ENCODE peak calls at places on chromosome 13, in ten cellular contexts. L is CD4-positive, alpha-beta memory T cell; X is tibial nerve; K is cardiac muscle cell; U is heart right ventricle; B is A549; V is ascending aorta; G is aorta; J is fibroblast of lung; R is transverse colon. H is an unnamed sample. For H3K4me1, the result is how much of the 10 kb centered on the place peaks cover.

GRCh38 chr13:60398438-60398891 is 1.4 kb downstream of the TDRD3 start:
- DNase-seq in J (peak), R (no peak), L (no peak), K (no peak), X (no peak), U (no peak), G (no peak), B (no peak), V (no peak), H (no peak)

GRCh38 chr13:33278923-33279322 is 6.6 kb downstream of the STARD13 start:
- DNase-seq in U (no peak), X (no peak), B (no peak), J (no peak), L (no peak), V (no peak), K (no peak), G (no peak), R (no peak), H (no peak)

GRCh38 chr13:51955281-51955771 is 55.9 kb downstream of the ATP7B start:
- DNase-seq in J (peak), V (no peak), X (no peak), B (no peak), R (peak), G (no peak), K (no peak), U (no peak), L (no peak), H (peak)

GRCh38 chr13:32205426-32206096 is 109.6 kb downstream of the ZAR1L start:
- DNase-seq in G (no peak), B (no peak), V (no peak), U (no peak), K (peak), X (no peak), J (peak), R (no peak), L (no peak), H (no peak)

GRCh38 chr13:24135674-24136300 is 24.7 kb upstream of the SPATA13 start:
- DNase-seq in J (peak), V (no peak), K (peak), U (no peak), X (no peak), L (no peak), G (no peak), B (no peak), R (no peak), H (peak)

GRCh38 chr13:30745917-30746686 is 10.8 kb downstream of the ALOX5AP start:
- DNase-seq in R (peak), G (no peak), L (no peak), U (no peak), B (no peak), J (peak), K (peak), V (no peak), X (no peak), H (no peak)

GRCh38 chr13:112172017-112172416 is 105.1 kb downstream of the SOX1 start:
- DNase-seq in K (no peak), G (no peak), J (no peak), R (no peak), L (no peak), U (no peak), B (no peak), X (no peak), V (no peak), H (no peak)

GRCh38 chr13:90732049-90732448 is 615.4 kb upstream of the MIR17HG start:
- DNase-seq in J (no peak), V (no peak), G (no peak), R (no peak), K (no peak), B (no peak), X (no peak), L (no peak), U (no peak), H (peak)

GRCh38 chr13:41065098-41065497 is 3.8 kb downstream of the WBP4 start:
- DNase-seq in B (no peak), J (peak), L (no peak), K (peak), V (no peak), R (no peak), X (no peak), U (no peak), G (no peak), H (no peak)

GRCh38 chr13:111248822-111249221 is 71.6 kb upstream of the TEX29 start:
- DNase-seq in B (no peak), K (no peak), J (no peak), X (no peak), R (no peak), V (no peak), G (no peak), L (no peak), U (no peak), H (no peak)

GRCh38 chr13:74132768-74133656 is 1.2 kb downstream of the KLF12 start:
- DNase-seq in G (peak), K (peak), L (peak), R (peak), U (peak), J (peak), V (peak), B (no peak), X (no peak), H (no peak)

GRCh38 chr13:50643055-50643454 is 200.4 kb downstream of the DLEU7 start:
- DNase-seq in L (no peak), B (no peak), R (no peak), U (no peak), X (no peak), J (no peak), K (no peak), V (no peak), G (no peak), H (no peak)

GRCh38 chr13:106499113-106499512 is 36.3 kb downstream of the EFNB2 start:
- DNase-seq in K (no peak), X (no peak), G (no peak), B (no peak), R (no peak), L (no peak), U (no peak), V (no peak), J (no peak), H (no peak)

GRCh38 chr13:19606152-19606551 is 27.3 kb upstream of the MPHOSPH8 start:
- DNase-seq in V (no peak), K (no peak), R (no peak), U (no peak), L (no peak), J (no peak), X (no peak), B (no peak), G (no peak), H (peak)

GRCh38 chr13:76783798-76784197 is 102.4 kb downstream of the KCTD12 start:
- DNase-seq in R (no peak), J (no peak), X (no peak), B (no peak), L (no peak), U (no peak), G (no peak), K (no peak), V (no peak), H (no peak)

GRCh38 chr13:33487575-33488243 is 202.2 kb upstream of the STARD13 start:
- DNase-seq in X (no peak), V (peak), U (no peak), B (no peak), K (peak), R (no peak), G (no peak), L (no peak), J (peak), H (peak)

GRCh38 chr13:72696590-72696989 is 30.8 kb downstream of the MZT1 start:
- DNase-seq in K (peak), U (no peak), X (no peak), L (no peak), V (no peak), G (no peak), B (no peak), J (peak), R (no peak), H (peak)

GRCh38 chr13:33446821-33447481 is 161.4 kb upstream of the STARD13 start:
- DNase-seq in K (no peak), R (no peak), J (peak), L (no peak), X (no peak), V (no peak), B (no peak), G (no peak), U (no peak), H (peak)

GRCh38 chr13:102703721-102704035 is 8.8 kb upstream of the METTL21C start:
- DNase-seq in L (no peak), U (no peak), R (no peak), K (no peak), X (no peak), B (no peak), G (no peak), J (no peak), V (no peak), H (no peak)

GRCh38 chr13:77599351-77599750 is 63.8 kb downstream of the SCEL start:
- DNase-seq in J (no peak), X (no peak), R (no peak), G (no peak), V (no peak), L (no peak), K (no peak), U (no peak), B (no peak), H (no peak)

GRCh38 chr13:110301606-110302131 is 5.3 kb downstream of the COL4A1 start:
- DNase-seq in X (no peak), V (peak), G (no peak), K (peak), J (peak), B (no peak), L (no peak), R (no peak), U (no peak), H (no peak)

GRCh38 chr13:20993211-20993610 is 68.2 kb downstream of the LATS2 start:
- DNase-seq in V (no peak), B (no peak), G (no peak), K (no peak), L (no peak), R (no peak), X (no peak), U (no peak), J (no peak), H (no peak)

GRCh38 chr13:111893607-111894443 is 173.1 kb upstream of the SOX1 start:
- DNase-seq in X (no peak), V (no peak), B (no peak), K (no peak), G (peak), L (no peak), R (no peak), J (no peak), U (no peak), H (no peak)

GRCh38 chr13:91722267-91722884 is 324.0 kb downstream of the GPC5 start:
- DNase-seq in U (no peak), B (no peak), L (no peak), R (no peak), V (no peak), K (peak), X (no peak), J (peak), G (no peak), H (peak)

GRCh38 chr13:79212064-79212619 is 193.9 kb downstream of the RBM26 start:
- DNase-seq in B (no peak), R (no peak), L (no peak), G (no peak), X (no peak), V (no peak), J (no peak), K (no peak), U (no peak), H (no peak)

GRCh38 chr13:33312150-33312908 is 26.8 kb upstream of the STARD13 start:
- DNase-seq in R (no peak), L (no peak), B (no peak), X (no peak), G (no peak), V (no peak), J (peak), U (no peak), K (peak), H (no peak)

GRCh38 chr13:77492982-77493381 is 42.5 kb upstream of the SCEL start:
- DNase-seq in U (no peak), R (no peak), X (no peak), K (peak), L (no peak), B (no peak), J (peak), G (no peak), V (no peak), H (peak)

GRCh38 chr13:110794209-110794608 is 80.7 kb downstream of the ING1 start:
- DNase-seq in J (no peak), V (no peak), R (no peak), X (no peak), U (no peak), G (no peak), K (no peak), L (no peak), B (no peak), H (no peak)

GRCh38 chr13:112066624-112067004 is 335 bp upstream of the SOX1 start:
- DNase-seq in K (peak), J (peak), G (peak), U (peak), V (no peak), R (peak), X (no peak), L (peak), B (no peak), H (no peak)

GRCh38 chr13:44218501-44219240 is 155.0 kb upstream of the SERP2 start:
- DNase-seq in G (peak), K (peak), U (peak), V (peak), X (peak), J (peak), L (no peak), B (no peak), R (peak), H (peak)

GRCh38 chr13:30134578-30134977 is 172.8 kb downstream of the KATNAL1 start:
- DNase-seq in V (no peak), U (no peak), X (no peak), J (no peak), B (no peak), R (no peak), K (no peak), L (no peak), G (no peak), H (peak)

GRCh38 chr13:91242652-91243051 is 104.8 kb upstream of the MIR17HG start:
- DNase-seq in J (peak), B (no peak), K (peak), L (no peak), X (no peak), V (no peak), G (no peak), U (no peak), R (no peak), H (no peak)

GRCh38 chr13:79870123-79870522 is 389.2 kb downstream of the NDFIP2 start:
- DNase-seq in U (no peak), X (no peak), B (no peak), V (no peak), R (no peak), J (peak), G (no peak), L (no peak), K (peak), H (no peak)

GRCh38 chr13:35514166-35514565 is 37.7 kb upstream of the MAB21L1 start:
- DNase-seq in K (no peak), G (no peak), R (no peak), L (no peak), B (no peak), V (no peak), X (no peak), U (no peak), J (no peak), H (no peak)

GRCh38 chr13:66803759-66804456 is 426.2 kb downstream of the PCDH9 start:
- DNase-seq in U (no peak), R (no peak), J (no peak), G (no peak), L (no peak), V (no peak), K (no peak), B (no peak), X (no peak), H (peak)

GRCh38 chr13:44969858-44970484 is 19.3 kb downstream of the NUFIP1 start:
- DNase-seq in L (no peak), B (peak), R (no peak), G (no peak), U (no peak), J (peak), K (peak), X (no peak), V (no peak), H (peak)

GRCh38 chr13:105984236-105984635 is 551.2 kb downstream of the EFNB2 start:
- DNase-seq in X (no peak), L (no peak), V (no peak), B (no peak), U (no peak), J (no peak), G (no peak), K (no peak), R (no peak), H (peak)

GRCh38 chr13:20359335-20359734 is 127.2 kb upstream of the GJB6 start:
- DNase-seq in J (peak), U (no peak), X (no peak), V (no peak), G (no peak), K (peak), L (no peak), R (no peak), B (peak), H (peak)

GRCh38 chr13:95204231-95204765 is 97.0 kb downstream of the ABCC4 start:
- DNase-seq in J (no peak), K (no peak), L (no peak), U (no peak), V (no peak), G (no peak), B (no peak), X (no peak), R (no peak), H (no peak)
- H3K4me1 ChIP-seq in J (under half), K (under half), L (under half), U (under half), V (under half), G (under half), B (under half), X (under half), R (under half), H (under half)

GRCh38 chr13:27304611-27305010 is 34.0 kb downstream of the RASL11A start:
- DNase-seq in R (no peak), J (no peak), V (no peak), L (no peak), K (no peak), X (no peak), U (no peak), B (no peak), G (no peak), H (no peak)
- H3K4me1 ChIP-seq in R (under half), J (under half), V (under half), L (under half), K (under half), X (under half), U (under half), B (under half), G (under half), H (under half)

DNA sequence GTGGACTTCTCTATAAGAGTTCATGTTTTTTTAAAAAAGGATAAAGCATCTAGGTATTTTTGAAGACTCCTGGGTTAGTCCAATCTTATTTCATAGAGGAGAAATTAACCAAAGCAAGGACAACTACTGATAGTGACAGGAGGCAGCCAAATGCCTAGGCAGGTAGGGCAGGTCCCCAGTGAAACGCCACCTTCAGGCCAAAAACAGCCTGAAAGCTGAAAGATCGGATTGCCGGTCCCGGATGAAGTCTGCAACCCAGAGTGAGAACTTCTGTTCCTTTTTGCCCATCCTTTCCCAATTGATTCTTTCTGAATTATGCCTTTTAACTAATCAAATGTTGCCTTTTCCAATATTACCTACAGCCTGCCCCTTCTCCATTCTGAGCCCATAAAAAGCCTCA is 6.1 kb upstream of the GGACT start:
- DNase-seq in X (no peak), U (no peak), R (peak), B (no peak), G (no peak), V (no peak), J (no peak), K (no peak), L (no peak), H (peak)
- H3K4me1 ChIP-seq in X (under half), U (under half), R (under half), B (under half), G (under half), V (under half), J (under half), K (under half), L (under half), H (under half)

GRCh38 chr13:39895254-39895653 is 239.8 kb downstream of the COG6 start:
- DNase-seq in U (no peak), R (no peak), J (no peak), G (no peak), V (no peak), X (no peak), K (peak), L (no peak), B (no peak), H (no peak)
- H3K4me1 ChIP-seq in U (under half), R (under half), J (under half), G (under half), V (under half), X (under half), K (under half), L (under half), B (under half), H (under half)

GRCh38 chr13:46170268-46170667 is 11.7 kb downstream of the LCP1 start:
- DNase-seq in V (no peak), U (no peak), G (no peak), L (peak), K (no peak), B (no peak), R (no peak), J (no peak), X (no peak), H (no peak)
- H3K4me1 ChIP-seq in V (under half), U (under half), G (under half), L (half or more), K (under half), B (under half), R (under half), J (under half), X (under half), H (under half)

GRCh38 chr13:113205428-113205931 is 3.0 kb downstream of the PCID2 start:
- DNase-seq in G (no peak), V (no peak), J (peak), K (peak), R (no peak), X (no peak), B (no peak), L (no peak), U (no peak), H (peak)
- H3K4me1 ChIP-seq in G (under half), V (under half), J (under half), K (under half), R (under half), X (under half), B (under half), L (half or more), U (half or more), H (under half)

DNA sequence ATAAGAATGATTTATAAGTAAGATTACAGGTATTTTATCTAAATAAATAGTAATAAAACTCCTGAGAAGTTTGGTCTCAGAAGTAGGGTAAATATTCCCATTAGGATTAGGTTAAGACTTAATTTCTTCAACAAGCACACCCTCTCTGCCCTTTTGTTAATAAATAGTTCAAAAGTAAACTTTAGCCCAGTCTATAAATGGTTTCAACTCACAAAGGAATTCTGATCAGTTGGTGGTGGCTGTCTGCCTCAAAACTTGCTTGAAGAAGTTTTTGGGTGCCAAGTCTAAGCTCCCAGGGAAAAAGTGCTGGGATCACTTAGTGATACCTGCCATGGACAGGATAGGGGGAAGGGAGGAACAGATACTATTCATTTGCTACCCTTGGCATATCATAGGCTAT is 22.9 kb downstream of the MBNL2 start:
- DNase-seq in V (no peak), G (no peak), K (no peak), L (no peak), X (no peak), R (no peak), U (no peak), B (no peak), J (no peak), H (no peak)
- H3K4me1 ChIP-seq in V (half or more), G (under half), K (under half), L (under half), X (half or more), R (half or more), U (half or more), B (half or more), J (under half), H (under half)

GRCh38 chr13:48576448-48576993 is 43.6 kb upstream of the RCBTB2 start:
- DNase-seq in X (no peak), G (no peak), J (no peak), B (no peak), L (no peak), V (no peak), U (no peak), K (no peak), R (no peak), H (no peak)

GRCh38 chr13:48580886-48581285 is 48.0 kb upstream of the RCBTB2 start:
- DNase-seq in U (no peak), R (no peak), K (no peak), L (no peak), J (no peak), X (no peak), G (no peak), V (no peak), B (no peak), H (no peak)

GRCh38 chr13:48580185-48580803 is 47.4 kb upstream of the RCBTB2 start:
- DNase-seq in U (no peak), G (no peak), V (peak), B (peak), K (peak), R (peak), L (peak), X (peak), J (peak), H (peak)

GRCh38 chr13:48579167-48579918 is 46.5 kb upstream of the RCBTB2 start:
- DNase-seq in G (no peak), J (no peak), U (no peak), V (no peak), L (no peak), K (no peak), X (no peak), R (peak), B (no peak), H (no peak)

GRCh38 chr13:48578516-48579166 is 45.8 kb upstream of the RCBTB2 start:
- DNase-seq in J (no peak), L (no peak), B (no peak), U (no peak), K (no peak), V (no peak), X (no peak), G (no peak), R (no peak), H (no peak)
- H3K4me1 ChIP-seq in J (under half), L (under half), B (under half), U (under half), K (under half), V (under half), X (under half), G (under half), R (under half), H (under half)

H was measured in PC-3.